ENCODE peak calls at places on chromosomes 11 and 22, in five cellular contexts. O is GM23248, H is SJSA1, B is GM23338, F is brain microvascular endothelial cell. D is an unnamed sample.

GRCh38 chr22:48578138-48579034 is 1249.3 kb downstream of the BRD1 start:
- DNase-seq in F (no peak), O (no peak), B (no peak), H (no peak), D (no peak)

GRCh38 chr11:78835646-78836045 is 261.0 kb upstream of the NARS2 start:
- DNase-seq in B (no peak), O (no peak), F (no peak), H (no peak), D (no peak)

GRCh38 chr11:8201524-8202365 is 32.9 kb upstream of the RIC3 start:
- DNase-seq in H (no peak), F (no peak), O (no peak), B (no peak), D (no peak)

GRCh38 chr11:69642549-69642912 is 1.6 kb downstream of the CCND1 start:
- DNase-seq in H (no peak), F (no peak), B (peak; percentile 27), O (peak; percentile 59), D (no peak)

GRCh38 chr22:37196539-37197450 is 8.7 kb upstream of the C1QTNF6 start:
- DNase-seq in F (no peak), O (peak; percentile 94), B (no peak), H (peak; percentile 51), D (peak; percentile 77)

GRCh38 chr11:39459606-39460005 is 1999.8 kb downstream of the LRRC4C start:
- DNase-seq in H (no peak), O (no peak), F (no peak), B (no peak), D (no peak)

GRCh38 chr22:20268350-20269012 is 363 bp upstream of the RTN4R start:
- DNase-seq in O (peak; percentile 76), B (peak; percentile 80), H (peak; percentile 13), F (no peak), D (peak; percentile 44)

GRCh38 chr11:101127699-101128570 is 1.7 kb downstream of the PGR start:
- DNase-seq in F (no peak), O (peak; percentile 14), B (peak; percentile 60), H (peak; percentile 1), D (no peak)

GRCh38 chr11:84588131-84588829 is 1038.9 kb downstream of the DLG2 start:
- DNase-seq in O (no peak), B (no peak), F (no peak), H (no peak), D (no peak)

GRCh38 chr22:23530766-23531282 is 49.3 kb downstream of the IGLL1 start:
- DNase-seq in F (no peak), H (no peak), O (no peak), B (no peak), D (no peak)

GRCh38 chr11:18223937-18224387 is 12.6 kb downstream of the SAA4 start:
- DNase-seq in O (no peak), H (no peak), F (no peak), B (no peak), D (no peak)
- H3K27ac ChIP-seq in O (no peak overlapping the region), H (no peak overlapping the region), F (no peak overlapping the region), B (no peak overlapping the region), D (no peak overlapping the region)

GRCh38 chr11:35579557-35580396 is 38.5 kb upstream of the FJX1 start:
- DNase-seq in O (peak; percentile 94), H (peak; percentile 95), F (peak; percentile 77), B (no peak), D (peak; percentile 78)
- H3K27ac ChIP-seq in O (peak overlapping the region; percentile 73), H (peak overlapping the region; percentile 95), F (peak overlapping the region; percentile 64), B (no peak overlapping the region), D (peak overlapping the region; percentile 33)

GRCh38 chr11:826836-827145 is 928 bp upstream of the CRACR2B start:
- DNase-seq in B (no peak), O (no peak), H (no peak), F (no peak), D (no peak)
- H3K27ac ChIP-seq in B (peak overlapping the region; percentile 14), O (no peak overlapping the region), H (no peak overlapping the region), F (no peak overlapping the region), D (no peak overlapping the region)

GRCh38 chr11:126115253-126115540 is 52.5 kb upstream of the CDON start:
- DNase-seq in B (no peak), H (peak; percentile 6), F (no peak), O (peak; percentile 68), D (no peak)
- H3K27ac ChIP-seq in B (no peak overlapping the region), H (no peak overlapping the region), F (no peak overlapping the region), O (peak overlapping the region; percentile 99), D (peak overlapping the region; percentile 89)

GRCh38 chr22:44703269-44703870 is 1.4 kb downstream of the PRR5 start:
- DNase-seq in F (no peak), H (no peak), O (no peak), B (no peak), D (no peak)

GRCh38 chr22:44702479-44703219 is 645 bp downstream of the PRR5 start:
- DNase-seq in B (peak; percentile 78), O (peak; percentile 57), F (peak; percentile 17), H (peak; percentile 64), D (no peak)

GRCh38 chr22:44700456-44700855 is 1.5 kb upstream of the PRR5 start:
- DNase-seq in H (no peak), F (no peak), B (no peak), O (no peak), D (no peak)

GRCh38 chr22:44701187-44701586 is 817 bp upstream of the PRR5 start:
- DNase-seq in B (no peak), O (no peak), H (no peak), F (no peak), D (no peak)

DNA sequence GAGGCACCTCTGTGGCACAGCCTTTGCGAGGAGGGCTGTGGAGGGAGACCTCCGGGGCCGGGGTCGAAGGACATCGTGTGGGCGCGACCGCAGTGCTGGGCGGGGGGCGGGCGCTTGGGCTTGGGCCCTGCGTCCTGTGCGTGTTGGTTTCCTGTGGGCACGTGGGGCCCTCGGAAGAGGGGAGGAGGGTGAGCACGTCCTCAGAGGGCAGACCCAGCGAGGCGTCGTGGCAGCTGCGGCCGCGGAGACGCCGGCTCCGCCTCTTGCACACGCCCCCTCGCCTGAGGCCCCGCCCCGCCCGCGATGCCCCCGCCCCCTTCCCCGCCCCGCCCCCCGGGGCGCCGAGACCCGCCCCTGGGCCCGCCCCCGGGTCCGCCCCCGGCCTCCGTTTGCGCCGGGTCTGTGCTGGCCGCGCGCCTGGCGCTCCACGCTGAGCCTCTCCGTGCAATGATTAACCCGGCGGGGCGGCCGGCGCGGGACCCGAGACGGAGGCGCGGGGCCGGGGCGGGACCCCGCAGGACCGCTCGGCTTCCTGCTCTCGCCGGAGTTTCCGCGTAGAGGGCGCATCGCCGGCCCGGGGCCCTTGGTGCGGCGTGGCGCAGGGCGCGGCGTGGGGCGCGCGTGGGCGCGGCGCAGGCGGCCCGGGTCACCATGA is at the start of gene PRR5:
- DNase-seq in H (peak; percentile 39), B (peak; percentile 71), O (peak; percentile 93), F (peak; percentile 45), D (peak; percentile 62)
- H3K27ac ChIP-seq in H (peak within 1 kb of the TSS; percentile 25), B (no peak within 1 kb of the TSS), O (peak within 1 kb of the TSS; percentile 38), F (no peak within 1 kb of the TSS), D (no peak within 1 kb of the TSS)

GRCh38 chr11:58030653-58031052 is at the start of gene OR6Q1:
- DNase-seq in B (no peak), O (no peak), H (no peak), F (no peak), D (no peak)
- H3K27ac ChIP-seq in B (no peak within 1 kb of the TSS), O (no peak within 1 kb of the TSS), H (no peak within 1 kb of the TSS), F (no peak within 1 kb of the TSS), D (no peak within 1 kb of the TSS)

D was measured in RWPE1.